ENCODE peak calls at places on chromosomes 6 and 20, in five cellular contexts. P is CD8-positive, alpha-beta memory T cell; Q is small intestine; Y is body of pancreas; X is mesenchymal stem cell. A is an unnamed sample. For H3K36me3 and H3K9me3, the result is how much of the 10 kb centered on the place peaks cover.

GRCh38 chr6:129476810-129477209 is 233.2 kb downstream of the ARHGAP18 start:
- DNase-seq in P (no peak), Q (no peak), Y (no peak), X (no peak), A (no peak)

GRCh38 chr6:111591901-111592461 is 13.7 kb downstream of the TRAF3IP2 start:
- DNase-seq in P (no peak), Q (no peak), Y (no peak), X (peak), A (no peak)

GRCh38 chr6:17831135-17831534 is 124.4 kb upstream of the NUP153 start:
- DNase-seq in P (no peak), Q (no peak), Y (no peak), X (peak), A (peak)

GRCh38 chr20:31822421-31823330 is 3.5 kb downstream of the MYLK2 start:
- DNase-seq in P (peak), Q (peak), Y (peak), X (peak), A (peak)

GRCh38 chr20:63095718-63096654 is 89.2 kb upstream of the BHLHE23 start:
- DNase-seq in P (peak), Q (no peak), Y (no peak), X (no peak), A (no peak)

GRCh38 chr6:3281669-3282460 is 23.1 kb downstream of the PSMG4 start:
- DNase-seq in P (peak), Q (no peak), Y (no peak), X (peak), A (peak)

GRCh38 chr6:34339971-34340370 is 52.5 kb downstream of the NUDT3 start:
- DNase-seq in P (no peak), Q (no peak), Y (no peak), X (no peak), A (no peak)

GRCh38 chr20:11718474-11719094 is 199.1 kb upstream of the BTBD3 start:
- DNase-seq in P (no peak), Q (no peak), Y (no peak), X (no peak), A (no peak)

GRCh38 chr6:37783025-37783825 is 36.3 kb upstream of the ZFAND3 start:
- DNase-seq in P (no peak), Q (no peak), Y (peak), X (no peak), A (no peak)

GRCh38 chr6:146543940-146544661 is 468 bp downstream of the RAB32 start:
- DNase-seq in P (no peak), Q (peak), Y (peak), X (peak), A (peak)

GRCh38 chr20:61835791-61836350 is 229.8 kb downstream of the TAF4 start:
- DNase-seq in P (no peak), Q (no peak), Y (no peak), X (no peak), A (no peak)

GRCh38 chr6:13305256-13305650 is 23.1 kb downstream of the TBC1D7 start:
- DNase-seq in P (no peak), Q (no peak), Y (no peak), X (no peak), A (no peak)

GRCh38 chr6:13304580-13305255 is 23.6 kb downstream of the TBC1D7 start:
- DNase-seq in P (no peak), Q (no peak), Y (no peak), X (no peak), A (no peak)

GRCh38 chr6:13305791-13306190 is 22.5 kb downstream of the TBC1D7 start:
- DNase-seq in P (no peak), Q (no peak), Y (no peak), X (no peak), A (no peak)

GRCh38 chr6:13308332-13308731 is 20.0 kb downstream of the TBC1D7 start:
- DNase-seq in P (no peak), Q (no peak), Y (no peak), X (no peak), A (no peak)

DNA sequence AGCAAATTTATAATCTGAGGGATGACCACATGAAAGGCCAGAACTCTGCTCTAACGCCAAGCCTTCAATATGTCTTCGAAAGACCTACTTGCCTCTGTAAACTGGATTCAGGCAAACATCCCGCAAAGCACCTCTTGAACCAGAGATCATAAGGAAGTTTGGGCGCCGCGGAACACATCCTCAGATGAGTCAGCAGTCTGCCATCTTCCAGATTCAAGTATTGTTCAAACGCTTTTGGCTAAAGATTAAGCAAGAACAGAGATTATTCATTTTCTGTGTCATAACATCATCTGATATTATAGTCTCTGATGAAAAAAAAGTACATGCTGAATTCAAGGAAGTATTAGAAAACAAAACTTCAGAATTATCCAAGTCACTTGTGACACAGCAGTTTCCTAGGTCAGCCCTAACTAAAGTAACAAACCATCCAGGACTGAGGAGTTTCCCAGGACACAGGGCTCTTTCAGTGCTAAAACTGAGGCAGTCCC is 20.8 kb downstream of the TBC1D7 start:
- DNase-seq in P (no peak), Q (no peak), Y (no peak), X (peak), A (peak)
- H3K36me3 ChIP-seq in P (under half), Q (under half), Y (under half), X (under half), A (half or more)

GRCh38 chr6:56458324-56458884 is 184.3 kb downstream of the DST start:
- DNase-seq in P (no peak), Q (no peak), Y (no peak), X (no peak), A (no peak)

GRCh38 chr6:56459030-56459805 is 183.5 kb downstream of the DST start:
- DNase-seq in P (no peak), Q (no peak), Y (no peak), X (no peak), A (no peak)

GRCh38 chr6:56450882-56451739 is 191.6 kb downstream of the DST start:
- DNase-seq in P (no peak), Q (no peak), Y (peak), X (peak), A (peak)

GRCh38 chr6:56456785-56457184 is 185.9 kb downstream of the DST start:
- DNase-seq in P (no peak), Q (no peak), Y (no peak), X (no peak), A (no peak)
- H3K4me3 ChIP-seq in P (no peak), Q (no peak), Y (no peak), X (no peak), A (no peak)

GRCh38 chr6:151502499-151502898 is 8.7 kb downstream of the CCDC170 start:
- DNase-seq in P (no peak), Q (peak), Y (no peak), X (peak), A (no peak)
- H3K9me3 ChIP-seq in P (under half), Q (under half), Y (under half), X (under half), A (under half)

GRCh38 chr20:59836768-59837167 is 96.7 kb downstream of the SYCP2 start:
- DNase-seq in P (no peak), Q (peak), Y (no peak), X (no peak), A (no peak)
- H3K36me3 ChIP-seq in P (under half), Q (under half), Y (under half), X (under half), A (under half)

DNA sequence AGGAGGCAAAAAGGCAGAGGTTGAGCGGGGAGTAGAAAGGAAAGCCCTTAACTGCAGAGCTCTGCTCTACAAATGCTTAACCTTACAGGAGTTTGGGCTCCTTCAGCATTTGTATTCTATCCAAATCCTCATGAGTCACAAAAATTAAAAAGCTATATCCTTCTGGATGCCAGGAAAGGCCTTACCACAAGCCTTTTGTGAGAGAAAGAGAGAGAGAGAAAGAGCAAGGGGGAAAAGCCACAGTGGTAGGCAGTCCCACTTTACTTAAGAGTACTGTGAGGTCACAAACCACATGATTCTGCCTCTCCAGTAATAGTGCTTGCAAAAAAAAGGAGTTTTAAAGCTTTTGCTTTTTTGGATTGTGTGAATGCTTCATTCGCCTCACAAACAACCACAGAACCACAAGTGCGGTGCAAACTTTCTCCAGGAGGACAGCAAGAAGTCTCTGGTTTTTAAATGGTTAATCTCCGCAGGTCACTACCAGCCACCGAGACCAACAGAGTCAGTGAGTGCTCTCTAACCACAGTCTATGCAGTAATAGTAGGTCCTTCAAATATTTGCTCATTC is at the start of gene RUNX2:
- DNase-seq in P (no peak), Q (no peak), Y (no peak), X (peak), A (peak)
- H3K4me3 ChIP-seq in P (peak), Q (no peak), Y (no peak), X (peak), A (no peak)

GRCh38 chr6:72733045-72733444 is 111.2 kb downstream of the KCNQ5 start:
- DNase-seq in P (no peak), Q (no peak), Y (no peak), X (no peak), A (no peak)
- H3K9me3 ChIP-seq in P (under half), Q (under half), Y (under half), X (under half), A (under half)

GRCh38 chr20:48648482-48649051 is 179.2 kb downstream of the PREX1 start:
- DNase-seq in P (no peak), Q (peak), Y (no peak), X (no peak), A (no peak)

GRCh38 chr20:48647873-48648272 is 179.9 kb downstream of the PREX1 start:
- DNase-seq in P (no peak), Q (peak), Y (no peak), X (no peak), A (no peak)

GRCh38 chr20:48649104-48649626 is 178.6 kb downstream of the PREX1 start:
- DNase-seq in P (no peak), Q (no peak), Y (no peak), X (no peak), A (no peak)

GRCh38 chr20:48651271-48651670 is 176.5 kb downstream of the PREX1 start:
- DNase-seq in P (no peak), Q (no peak), Y (no peak), X (no peak), A (no peak)

DNA sequence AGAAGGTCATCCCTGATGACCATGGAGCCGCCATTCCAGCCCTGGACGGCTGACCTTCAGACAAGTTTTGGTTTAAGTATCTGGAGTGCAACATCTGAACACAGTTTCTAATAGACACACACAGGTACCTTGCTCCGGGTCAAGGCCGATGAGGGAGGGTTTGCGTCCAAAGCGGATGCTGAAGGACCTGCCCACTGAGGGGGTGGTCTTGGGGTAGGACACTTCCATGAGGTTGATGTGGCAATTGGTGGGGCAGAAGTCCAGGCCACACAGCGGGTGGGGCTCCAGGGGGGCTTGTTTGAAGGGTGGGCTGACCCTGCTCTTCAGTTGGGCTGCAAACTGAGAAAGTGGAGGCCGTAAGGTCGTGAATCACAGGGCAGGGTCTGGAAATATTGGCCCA is 177.9 kb downstream of the PREX1 start:
- DNase-seq in P (no peak), Q (no peak), Y (no peak), X (no peak), A (no peak)
- H3K36me3 ChIP-seq in P (half or more), Q (under half), Y (under half), X (half or more), A (under half)